ENCODE peak calls at places on chromosome 21, in eight cellular contexts. One of them, this sample, is unnamed.

GRCh38 chr21:21064353-21064752 is 66.1 kb downstream of the NCAM2 start:
- DNase-seq in sigmoid colon: no peak
- DNase-seq in BJ: no peak
- DNase-seq in epithelial cell of esophagus: no peak
- DNase-seq in DND-41: no peak
- DNase-seq in mammary epithelial cell: no peak
- DNase-seq in AG09309: no peak
- DNase-seq in fibroblast of pulmonary artery: no peak
- DNase-seq in this sample: no peak

GRCh38 chr21:36540700-36541099 is 60.8 kb upstream of the CLDN14 start:
- DNase-seq in sigmoid colon: no peak
- DNase-seq in DND-41: no peak
- DNase-seq in BJ: no peak
- DNase-seq in epithelial cell of esophagus: no peak
- DNase-seq in AG09309: no peak
- DNase-seq in fibroblast of pulmonary artery: no peak
- DNase-seq in mammary epithelial cell: no peak
- DNase-seq in this sample: no peak

GRCh38 chr21:38773108-38774061 is 32.3 kb upstream of the ETS2 start:
- DNase-seq in mammary epithelial cell: peak
- DNase-seq in sigmoid colon: no peak
- DNase-seq in AG09309: peak
- DNase-seq in epithelial cell of esophagus: peak
- DNase-seq in DND-41: no peak
- DNase-seq in fibroblast of pulmonary artery: peak
- DNase-seq in BJ: peak
- DNase-seq in this sample: no peak

GRCh38 chr21:43864806-43865470 is at the start of gene AGPAT3:
- DNase-seq in epithelial cell of esophagus: no peak
- DNase-seq in BJ: no peak
- DNase-seq in AG09309: no peak
- DNase-seq in DND-41: peak
- DNase-seq in mammary epithelial cell: no peak
- DNase-seq in sigmoid colon: no peak
- DNase-seq in fibroblast of pulmonary artery: no peak
- DNase-seq in this sample: peak

GRCh38 chr21:31446206-31446900 is 102.3 kb upstream of the TIAM1 start:
- DNase-seq in DND-41: peak
- DNase-seq in AG09309: no peak
- DNase-seq in epithelial cell of esophagus: no peak
- DNase-seq in mammary epithelial cell: no peak
- DNase-seq in sigmoid colon: no peak
- DNase-seq in fibroblast of pulmonary artery: no peak
- DNase-seq in BJ: no peak
- DNase-seq in this sample: peak

GRCh38 chr21:37008705-37009104 is 2.2 kb downstream of the RIPPLY3 start:
- DNase-seq in AG09309: no peak
- DNase-seq in fibroblast of pulmonary artery: no peak
- DNase-seq in mammary epithelial cell: no peak
- DNase-seq in sigmoid colon: no peak
- DNase-seq in epithelial cell of esophagus: no peak
- DNase-seq in DND-41: no peak
- DNase-seq in BJ: no peak
- DNase-seq in this sample: no peak

GRCh38 chr21:17139696-17140095 is 373.1 kb upstream of the CXADR start:
- DNase-seq in sigmoid colon: no peak
- DNase-seq in fibroblast of pulmonary artery: peak
- DNase-seq in BJ: no peak
- DNase-seq in mammary epithelial cell: peak
- DNase-seq in AG09309: no peak
- DNase-seq in DND-41: peak
- DNase-seq in epithelial cell of esophagus: peak
- DNase-seq in this sample: no peak

GRCh38 chr21:37529649-37530048 is 163.1 kb downstream of the DYRK1A start:
- DNase-seq in AG09309: no peak
- DNase-seq in BJ: no peak
- DNase-seq in fibroblast of pulmonary artery: no peak
- DNase-seq in DND-41: no peak
- DNase-seq in mammary epithelial cell: no peak
- DNase-seq in epithelial cell of esophagus: no peak
- DNase-seq in sigmoid colon: no peak
- DNase-seq in this sample: no peak

GRCh38 chr21:16194851-16195251 is 465.1 kb downstream of the USP25 start:
- DNase-seq in fibroblast of pulmonary artery: peak
- DNase-seq in AG09309: no peak
- DNase-seq in DND-41: peak
- DNase-seq in epithelial cell of esophagus: peak
- DNase-seq in sigmoid colon: no peak
- DNase-seq in mammary epithelial cell: peak
- DNase-seq in BJ: no peak
- DNase-seq in this sample: no peak

GRCh38 chr21:32499249-32500055 is 85.9 kb downstream of the TCP10L start:
- DNase-seq in AG09309: no peak
- DNase-seq in sigmoid colon: peak
- DNase-seq in DND-41: no peak
- DNase-seq in mammary epithelial cell: no peak
- DNase-seq in BJ: no peak
- DNase-seq in epithelial cell of esophagus: no peak
- DNase-seq in fibroblast of pulmonary artery: peak
- DNase-seq in this sample: no peak
- TF ChIP-seq CTCF in AG09309: peak
- TF ChIP-seq CTCF in sigmoid colon: no peak
- TF ChIP-seq CTCF in DND-41: no peak
- TF ChIP-seq CTCF in mammary epithelial cell: no peak
- TF ChIP-seq CTCF in BJ: peak
- TF ChIP-seq CTCF in epithelial cell of esophagus: no peak
- TF ChIP-seq CTCF in fibroblast of pulmonary artery: peak
- TF ChIP-seq CTCF in this sample: no peak

GRCh38 chr21:41762236-41762635 is 4.6 kb downstream of the RIPK4 start:
- DNase-seq in mammary epithelial cell: no peak
- DNase-seq in AG09309: no peak
- DNase-seq in DND-41: no peak
- DNase-seq in epithelial cell of esophagus: no peak
- DNase-seq in fibroblast of pulmonary artery: no peak
- DNase-seq in BJ: no peak
- DNase-seq in sigmoid colon: no peak
- DNase-seq in this sample: no peak
- H3K4me3 ChIP-seq in mammary epithelial cell: peak
- H3K4me3 ChIP-seq in AG09309: no peak
- H3K4me3 ChIP-seq in DND-41: no peak
- H3K4me3 ChIP-seq in epithelial cell of esophagus: peak
- H3K4me3 ChIP-seq in fibroblast of pulmonary artery: no peak
- H3K4me3 ChIP-seq in BJ: no peak
- H3K4me3 ChIP-seq in sigmoid colon: no peak
- H3K4me3 ChIP-seq in this sample: no peak

GRCh38 chr21:29943885-29944284 is 4.1 kb upstream of the GRIK1 start:
- DNase-seq in mammary epithelial cell: no peak
- DNase-seq in sigmoid colon: no peak
- DNase-seq in fibroblast of pulmonary artery: no peak
- DNase-seq in AG09309: no peak
- DNase-seq in DND-41: no peak
- DNase-seq in BJ: no peak
- DNase-seq in epithelial cell of esophagus: peak
- DNase-seq in this sample: no peak
- TF ChIP-seq CTCF in mammary epithelial cell: peak
- TF ChIP-seq CTCF in sigmoid colon: no peak
- TF ChIP-seq CTCF in fibroblast of pulmonary artery: peak
- TF ChIP-seq CTCF in AG09309: no peak
- TF ChIP-seq CTCF in DND-41: no peak
- TF ChIP-seq CTCF in BJ: no peak
- TF ChIP-seq CTCF in epithelial cell of esophagus: peak
- TF ChIP-seq CTCF in this sample: no peak

DNA sequence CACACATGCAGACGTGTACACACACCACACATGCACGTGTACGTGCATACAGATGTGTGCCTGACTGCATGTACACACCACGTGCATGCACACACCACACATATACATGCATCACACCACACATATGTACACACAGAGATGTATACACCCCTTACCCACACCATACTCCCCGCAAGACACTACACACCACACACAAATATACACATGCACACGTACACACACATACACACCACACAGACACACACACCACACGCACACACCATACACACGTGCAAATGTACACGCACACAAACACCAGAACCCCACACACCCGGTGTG is 9.7 kb downstream of the ITGB2 start:
- DNase-seq in mammary epithelial cell: no peak
- DNase-seq in DND-41: no peak
- DNase-seq in sigmoid colon: no peak
- DNase-seq in AG09309: no peak
- DNase-seq in fibroblast of pulmonary artery: no peak
- DNase-seq in epithelial cell of esophagus: no peak
- DNase-seq in BJ: no peak
- DNase-seq in this sample: no peak
- H3K4me3 ChIP-seq in mammary epithelial cell: no peak
- H3K4me3 ChIP-seq in DND-41: peak
- H3K4me3 ChIP-seq in sigmoid colon: no peak
- H3K4me3 ChIP-seq in AG09309: no peak
- H3K4me3 ChIP-seq in fibroblast of pulmonary artery: no peak
- H3K4me3 ChIP-seq in epithelial cell of esophagus: no peak
- H3K4me3 ChIP-seq in BJ: no peak
- H3K4me3 ChIP-seq in this sample: peak

GRCh38 chr21:35469446-35469845 is 420.3 kb upstream of the RUNX1 start:
- DNase-seq in AG09309: peak
- DNase-seq in epithelial cell of esophagus: no peak
- DNase-seq in fibroblast of pulmonary artery: no peak
- DNase-seq in sigmoid colon: no peak
- DNase-seq in BJ: no peak
- DNase-seq in mammary epithelial cell: no peak
- DNase-seq in DND-41: no peak
- DNase-seq in this sample: no peak
- TF ChIP-seq CTCF in AG09309: no peak
- TF ChIP-seq CTCF in epithelial cell of esophagus: no peak
- TF ChIP-seq CTCF in fibroblast of pulmonary artery: no peak
- TF ChIP-seq CTCF in sigmoid colon: no peak
- TF ChIP-seq CTCF in BJ: no peak
- TF ChIP-seq CTCF in mammary epithelial cell: no peak
- TF ChIP-seq CTCF in DND-41: no peak
- TF ChIP-seq CTCF in this sample: no peak

DNA sequence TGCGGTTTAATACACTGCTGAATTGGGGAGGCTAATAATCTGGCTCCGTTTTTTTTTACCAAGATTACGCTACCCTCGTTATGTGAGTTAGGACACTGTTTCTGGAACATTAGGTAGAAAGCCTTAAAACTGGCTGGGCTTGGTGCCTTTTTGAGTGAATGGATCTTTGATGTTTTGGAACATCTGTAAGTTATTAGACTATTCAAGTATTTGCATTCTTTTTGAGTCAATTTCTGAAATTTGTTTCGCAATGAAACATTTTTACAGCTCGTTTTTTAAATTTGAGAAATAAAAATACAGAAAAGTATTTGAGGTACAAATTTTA is 106.9 kb downstream of the LTN1 start:
- DNase-seq in sigmoid colon: no peak
- DNase-seq in fibroblast of pulmonary artery: no peak
- DNase-seq in BJ: peak
- DNase-seq in DND-41: no peak
- DNase-seq in mammary epithelial cell: no peak
- DNase-seq in epithelial cell of esophagus: no peak
- DNase-seq in AG09309: peak
- DNase-seq in this sample: no peak
- H3K4me3 ChIP-seq in sigmoid colon: no peak
- H3K4me3 ChIP-seq in fibroblast of pulmonary artery: no peak
- H3K4me3 ChIP-seq in BJ: no peak
- H3K4me3 ChIP-seq in DND-41: peak
- H3K4me3 ChIP-seq in mammary epithelial cell: peak
- H3K4me3 ChIP-seq in epithelial cell of esophagus: no peak
- H3K4me3 ChIP-seq in AG09309: no peak
- H3K4me3 ChIP-seq in this sample: peak

DNA sequence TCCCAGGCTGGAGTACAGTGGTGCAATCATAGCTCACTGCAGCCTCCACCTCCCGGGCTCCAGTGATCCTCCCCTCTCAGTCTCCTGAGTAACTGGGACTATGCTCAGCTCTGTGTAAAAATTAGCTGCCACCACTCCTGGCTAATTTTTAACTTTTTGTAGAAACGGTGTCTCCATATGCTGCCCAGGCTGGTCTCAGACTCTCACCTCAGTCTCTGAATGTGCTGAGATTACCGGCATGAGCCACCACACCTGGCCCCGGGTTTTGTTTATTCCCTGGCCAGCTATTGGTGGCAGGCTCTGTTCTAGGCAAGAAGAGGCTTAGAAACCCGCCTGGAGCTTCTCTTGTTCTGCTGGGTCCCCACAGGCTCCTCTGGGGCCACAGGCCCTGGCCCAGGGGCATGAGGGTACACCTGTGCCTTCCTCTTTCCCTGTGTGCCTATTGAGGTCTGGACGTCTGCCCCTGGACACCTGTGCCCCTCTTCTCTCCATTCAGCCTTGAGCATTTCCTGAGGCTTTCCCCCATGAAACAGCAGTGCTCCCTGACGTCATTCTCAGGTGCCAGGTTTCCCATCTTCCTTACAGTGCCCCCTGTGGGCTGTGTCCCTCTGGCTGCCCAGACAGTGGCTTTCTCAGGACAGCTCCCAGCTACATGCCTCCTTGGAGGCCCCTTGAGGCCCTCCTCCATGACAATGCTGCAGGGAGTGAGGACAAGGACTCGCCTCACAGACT is 57.5 kb downstream of the PCP4 start:
- DNase-seq in epithelial cell of esophagus: no peak
- DNase-seq in AG09309: no peak
- DNase-seq in DND-41: no peak
- DNase-seq in BJ: no peak
- DNase-seq in mammary epithelial cell: no peak
- DNase-seq in sigmoid colon: no peak
- DNase-seq in fibroblast of pulmonary artery: no peak
- DNase-seq in this sample: no peak
- TF ChIP-seq CTCF in epithelial cell of esophagus: no peak
- TF ChIP-seq CTCF in AG09309: no peak
- TF ChIP-seq CTCF in DND-41: no peak
- TF ChIP-seq CTCF in BJ: no peak
- TF ChIP-seq CTCF in mammary epithelial cell: no peak
- TF ChIP-seq CTCF in sigmoid colon: no peak
- TF ChIP-seq CTCF in fibroblast of pulmonary artery: no peak
- TF ChIP-seq CTCF in this sample: no peak

GRCh38 chr21:29196664-29197052 is 66.2 kb downstream of the MAP3K7CL start:
- DNase-seq in fibroblast of pulmonary artery: no peak
- DNase-seq in AG09309: no peak
- DNase-seq in BJ: no peak
- DNase-seq in sigmoid colon: no peak
- DNase-seq in epithelial cell of esophagus: no peak
- DNase-seq in mammary epithelial cell: no peak
- DNase-seq in DND-41: no peak
- DNase-seq in this sample: no peak
- H3K4me3 ChIP-seq in fibroblast of pulmonary artery: no peak
- H3K4me3 ChIP-seq in AG09309: no peak
- H3K4me3 ChIP-seq in BJ: no peak
- H3K4me3 ChIP-seq in sigmoid colon: no peak
- H3K4me3 ChIP-seq in epithelial cell of esophagus: no peak
- H3K4me3 ChIP-seq in mammary epithelial cell: no peak
- H3K4me3 ChIP-seq in DND-41: no peak
- H3K4me3 ChIP-seq in this sample: no peak

DNA sequence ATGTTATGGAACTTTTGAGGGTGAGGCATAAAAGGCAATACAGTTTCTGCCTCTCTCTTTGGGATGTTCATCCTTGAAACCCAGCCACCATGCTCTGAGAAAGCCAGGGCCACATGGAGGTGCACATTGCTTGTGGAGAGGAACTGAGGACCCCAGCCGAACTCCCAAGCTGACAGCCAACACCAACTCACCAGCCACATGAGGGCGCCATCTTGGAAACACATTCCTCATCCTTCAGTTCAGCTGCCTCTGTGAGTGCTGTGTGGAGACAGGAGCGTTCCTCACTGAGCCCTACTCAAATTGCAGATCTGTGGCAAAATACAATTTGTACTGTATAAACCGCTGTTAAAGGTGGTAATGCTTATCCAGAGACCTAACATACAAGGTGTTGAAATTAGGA is 137.5 kb downstream of the GABPA start:
- DNase-seq in sigmoid colon: no peak
- DNase-seq in mammary epithelial cell: no peak
- DNase-seq in DND-41: no peak
- DNase-seq in AG09309: no peak
- DNase-seq in BJ: no peak
- DNase-seq in fibroblast of pulmonary artery: no peak
- DNase-seq in epithelial cell of esophagus: no peak
- DNase-seq in this sample: no peak
- TF ChIP-seq CTCF in sigmoid colon: no peak
- TF ChIP-seq CTCF in mammary epithelial cell: no peak
- TF ChIP-seq CTCF in DND-41: peak
- TF ChIP-seq CTCF in AG09309: no peak
- TF ChIP-seq CTCF in BJ: no peak
- TF ChIP-seq CTCF in fibroblast of pulmonary artery: no peak
- TF ChIP-seq CTCF in epithelial cell of esophagus: no peak
- TF ChIP-seq CTCF in this sample: no peak

This sample was measured in CD8-positive, alpha-beta T cell.